ENCODE peak calls at places on chromosome 10, in five cellular contexts. One of them, this sample, is unnamed. For H3K4me1 and H3K9me3, the result is how much of the 10 kb centered on the place peaks cover.

GRCh38 chr10:68876919-68877250 is 24.2 kb upstream of the DDX50 start:
- DNase-seq in heart left ventricle: no peak
- DNase-seq in cardiac muscle cell: no peak
- DNase-seq in endothelial cell of umbilical vein: no peak
- DNase-seq in gastrocnemius medialis: no peak
- DNase-seq in this sample: no peak

GRCh38 chr10:100878291-100878910 is 34.4 kb upstream of the SLF2 start:
- DNase-seq in endothelial cell of umbilical vein: peak
- DNase-seq in heart left ventricle: no peak
- DNase-seq in cardiac muscle cell: peak
- DNase-seq in gastrocnemius medialis: no peak
- DNase-seq in this sample: peak

GRCh38 chr10:113177936-113178335 is 227.9 kb downstream of the TCF7L2 start:
- DNase-seq in endothelial cell of umbilical vein: no peak
- DNase-seq in cardiac muscle cell: no peak
- DNase-seq in gastrocnemius medialis: no peak
- DNase-seq in heart left ventricle: no peak
- DNase-seq in this sample: no peak

GRCh38 chr10:49282879-49283321 is 16.1 kb upstream of the C10orf71 start:
- DNase-seq in endothelial cell of umbilical vein: no peak
- DNase-seq in gastrocnemius medialis: peak
- DNase-seq in heart left ventricle: no peak
- DNase-seq in cardiac muscle cell: no peak
- DNase-seq in this sample: peak

GRCh38 chr10:119421887-119422684 is 120.4 kb downstream of the RGS10 start:
- DNase-seq in cardiac muscle cell: peak
- DNase-seq in heart left ventricle: peak
- DNase-seq in gastrocnemius medialis: peak
- DNase-seq in endothelial cell of umbilical vein: no peak
- DNase-seq in this sample: peak

GRCh38 chr10:102237711-102238252 is 3.5 kb downstream of the PITX3 start:
- DNase-seq in gastrocnemius medialis: no peak
- DNase-seq in heart left ventricle: no peak
- DNase-seq in cardiac muscle cell: no peak
- DNase-seq in endothelial cell of umbilical vein: no peak
- DNase-seq in this sample: peak

GRCh38 chr10:306654-307185 is 171.5 kb downstream of the ZMYND11 start:
- DNase-seq in gastrocnemius medialis: no peak
- DNase-seq in cardiac muscle cell: no peak
- DNase-seq in heart left ventricle: no peak
- DNase-seq in endothelial cell of umbilical vein: no peak
- DNase-seq in this sample: peak

GRCh38 chr10:20858292-20859124 is 38.6 kb downstream of the NEBL start:
- DNase-seq in gastrocnemius medialis: no peak
- DNase-seq in cardiac muscle cell: peak
- DNase-seq in heart left ventricle: no peak
- DNase-seq in endothelial cell of umbilical vein: peak
- DNase-seq in this sample: no peak

GRCh38 chr10:124026337-124026939 is 67.0 kb downstream of the CHST15 start:
- DNase-seq in heart left ventricle: peak
- DNase-seq in cardiac muscle cell: no peak
- DNase-seq in gastrocnemius medialis: no peak
- DNase-seq in endothelial cell of umbilical vein: no peak
- DNase-seq in this sample: no peak

GRCh38 chr10:124704428-124704805 is 39.8 kb downstream of the FAM53B start:
- DNase-seq in heart left ventricle: no peak
- DNase-seq in gastrocnemius medialis: no peak
- DNase-seq in cardiac muscle cell: no peak
- DNase-seq in endothelial cell of umbilical vein: no peak
- DNase-seq in this sample: no peak

GRCh38 chr10:62171791-62172190 is 96.9 kb downstream of the RTKN2 start:
- DNase-seq in heart left ventricle: no peak
- DNase-seq in cardiac muscle cell: no peak
- DNase-seq in gastrocnemius medialis: no peak
- DNase-seq in endothelial cell of umbilical vein: peak
- DNase-seq in this sample: no peak

GRCh38 chr10:132574783-132575319 is 37.3 kb downstream of the INPP5A start:
- DNase-seq in gastrocnemius medialis: no peak
- DNase-seq in cardiac muscle cell: peak
- DNase-seq in endothelial cell of umbilical vein: no peak
- DNase-seq in heart left ventricle: no peak
- DNase-seq in this sample: peak

GRCh38 chr10:109894516-109894915 is 28.8 kb downstream of the XPNPEP1 start:
- DNase-seq in endothelial cell of umbilical vein: peak
- DNase-seq in gastrocnemius medialis: peak
- DNase-seq in cardiac muscle cell: peak
- DNase-seq in heart left ventricle: peak
- DNase-seq in this sample: no peak

GRCh38 chr10:14327535-14327934 is 3.2 kb downstream of the FRMD4A start:
- DNase-seq in heart left ventricle: no peak
- DNase-seq in cardiac muscle cell: no peak
- DNase-seq in gastrocnemius medialis: no peak
- DNase-seq in endothelial cell of umbilical vein: peak
- DNase-seq in this sample: no peak

GRCh38 chr10:51023611-51024010 is 50.7 kb upstream of the PRKG1 start:
- DNase-seq in heart left ventricle: no peak
- DNase-seq in cardiac muscle cell: no peak
- DNase-seq in endothelial cell of umbilical vein: no peak
- DNase-seq in gastrocnemius medialis: no peak
- DNase-seq in this sample: no peak

GRCh38 chr10:31871266-31871887 is 57.3 kb downstream of the ARHGAP12 start:
- DNase-seq in cardiac muscle cell: no peak
- DNase-seq in gastrocnemius medialis: no peak
- DNase-seq in heart left ventricle: no peak
- DNase-seq in endothelial cell of umbilical vein: no peak
- DNase-seq in this sample: peak

GRCh38 chr10:22810643-22811254 is 96.4 kb upstream of the PIP4K2A start:
- DNase-seq in endothelial cell of umbilical vein: no peak
- DNase-seq in gastrocnemius medialis: no peak
- DNase-seq in cardiac muscle cell: no peak
- DNase-seq in heart left ventricle: no peak
- DNase-seq in this sample: no peak

GRCh38 chr10:30166929-30167328 is 107.5 kb upstream of the JCAD start:
- DNase-seq in cardiac muscle cell: no peak
- DNase-seq in gastrocnemius medialis: no peak
- DNase-seq in endothelial cell of umbilical vein: no peak
- DNase-seq in heart left ventricle: no peak
- DNase-seq in this sample: no peak

GRCh38 chr10:127296696-127297095 is 100.3 kb upstream of the INSYN2A start:
- DNase-seq in heart left ventricle: no peak
- DNase-seq in endothelial cell of umbilical vein: no peak
- DNase-seq in gastrocnemius medialis: no peak
- DNase-seq in cardiac muscle cell: no peak
- DNase-seq in this sample: no peak

GRCh38 chr10:101145750-101146391 is 14.8 kb downstream of the TLX1 start:
- DNase-seq in gastrocnemius medialis: no peak
- DNase-seq in cardiac muscle cell: no peak
- DNase-seq in endothelial cell of umbilical vein: no peak
- DNase-seq in heart left ventricle: no peak
- DNase-seq in this sample: no peak

GRCh38 chr10:14556285-14556956 is 218.3 kb downstream of the FAM107B start:
- DNase-seq in cardiac muscle cell: no peak
- DNase-seq in heart left ventricle: no peak
- DNase-seq in endothelial cell of umbilical vein: peak
- DNase-seq in gastrocnemius medialis: no peak
- DNase-seq in this sample: peak

GRCh38 chr10:118991326-118991725 is 38.2 kb upstream of the NANOS1 start:
- DNase-seq in cardiac muscle cell: no peak
- DNase-seq in heart left ventricle: no peak
- DNase-seq in gastrocnemius medialis: no peak
- DNase-seq in endothelial cell of umbilical vein: no peak
- DNase-seq in this sample: no peak

GRCh38 chr10:117432866-117433265 is 57.6 kb upstream of the PDZD8 start:
- DNase-seq in heart left ventricle: no peak
- DNase-seq in endothelial cell of umbilical vein: no peak
- DNase-seq in gastrocnemius medialis: no peak
- DNase-seq in cardiac muscle cell: no peak
- DNase-seq in this sample: no peak

GRCh38 chr10:121598261-121599249 is at the start of gene FGFR2:
- DNase-seq in endothelial cell of umbilical vein: peak
- DNase-seq in heart left ventricle: peak
- DNase-seq in gastrocnemius medialis: peak
- DNase-seq in cardiac muscle cell: peak
- DNase-seq in this sample: peak
- H3K27ac ChIP-seq in endothelial cell of umbilical vein: no peak
- H3K27ac ChIP-seq in heart left ventricle: no peak
- H3K27ac ChIP-seq in gastrocnemius medialis: no peak
- H3K27ac ChIP-seq in cardiac muscle cell: peak
- H3K27ac ChIP-seq in this sample: peak

DNA sequence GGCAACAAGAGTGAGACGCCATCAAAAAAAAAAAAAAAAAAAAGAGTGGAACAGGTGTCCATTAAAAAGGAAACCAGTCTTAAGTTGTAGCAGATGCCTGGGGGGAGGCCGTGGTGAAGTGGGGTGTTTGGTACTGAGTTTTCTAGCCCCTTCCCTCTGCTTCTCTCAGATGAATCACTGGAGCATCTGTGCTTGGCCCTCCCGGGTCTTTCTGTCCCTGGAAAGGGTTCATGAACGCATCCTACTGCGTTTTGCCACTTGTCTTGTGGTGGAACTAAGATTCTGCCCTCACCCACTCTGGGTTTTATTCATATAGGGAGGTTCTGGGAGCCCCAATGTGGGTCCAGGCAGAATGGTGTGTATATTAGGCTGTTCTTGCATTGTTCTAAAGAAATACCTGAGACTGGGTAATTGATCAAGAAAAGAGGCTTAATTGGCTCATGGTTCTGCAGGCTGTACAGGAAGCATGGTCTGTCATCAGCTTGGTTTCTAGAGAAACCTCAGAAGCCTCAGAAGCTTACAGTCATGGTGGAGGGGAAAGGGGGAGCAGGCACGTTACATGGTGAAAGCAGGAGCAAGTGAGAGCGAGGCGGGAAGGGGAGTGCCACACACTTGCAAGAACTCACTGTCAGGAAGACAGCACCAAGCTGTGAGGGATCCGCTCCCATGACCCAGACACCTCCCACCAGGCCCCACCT is 63.5 kb downstream of the CAMK1D start:
- DNase-seq in cardiac muscle cell: no peak
- DNase-seq in gastrocnemius medialis: no peak
- DNase-seq in endothelial cell of umbilical vein: no peak
- DNase-seq in heart left ventricle: no peak
- DNase-seq in this sample: peak
- H3K4me1 ChIP-seq in cardiac muscle cell: under half
- H3K4me1 ChIP-seq in gastrocnemius medialis: under half
- H3K4me1 ChIP-seq in endothelial cell of umbilical vein: under half
- H3K4me1 ChIP-seq in heart left ventricle: under half
- H3K4me1 ChIP-seq in this sample: under half

GRCh38 chr10:94632954-94633353 is 50.6 kb upstream of the CYP2C18 start:
- DNase-seq in cardiac muscle cell: no peak
- DNase-seq in endothelial cell of umbilical vein: no peak
- DNase-seq in heart left ventricle: no peak
- DNase-seq in gastrocnemius medialis: no peak
- DNase-seq in this sample: no peak
- H3K9me3 ChIP-seq in cardiac muscle cell: under half
- H3K9me3 ChIP-seq in endothelial cell of umbilical vein: under half
- H3K9me3 ChIP-seq in heart left ventricle: under half
- H3K9me3 ChIP-seq in gastrocnemius medialis: under half
- H3K9me3 ChIP-seq in this sample: under half

DNA sequence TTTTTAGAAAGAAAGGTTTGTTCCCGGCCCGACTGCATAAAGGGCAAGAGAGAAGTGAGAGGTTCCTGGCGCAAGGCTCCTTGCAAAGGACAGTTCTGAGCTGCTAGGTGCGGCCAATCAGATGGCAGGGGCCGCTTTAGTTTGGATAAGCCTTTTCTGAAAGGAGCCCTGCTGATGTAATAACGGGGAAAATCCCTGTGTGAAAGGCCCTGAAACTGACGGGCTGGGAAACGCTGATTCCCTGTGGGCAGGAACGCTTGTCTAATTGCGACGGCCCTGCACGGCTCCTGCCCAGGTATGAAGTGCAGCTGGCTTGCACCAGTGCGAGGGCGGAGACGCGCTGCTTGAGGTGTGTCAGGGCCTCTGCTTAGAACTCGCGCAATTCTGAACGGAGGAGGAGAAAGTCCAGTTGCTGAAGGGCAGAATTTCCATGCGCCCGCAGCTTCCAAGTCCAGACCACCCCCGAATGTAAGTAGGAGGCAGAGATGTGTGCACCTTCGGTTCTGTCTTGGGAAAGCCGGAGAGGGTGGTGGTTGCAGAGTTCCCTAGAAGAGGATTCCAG is 30.5 kb downstream of the TACC2 start:
- DNase-seq in cardiac muscle cell: no peak
- DNase-seq in gastrocnemius medialis: peak
- DNase-seq in endothelial cell of umbilical vein: no peak
- DNase-seq in heart left ventricle: peak
- DNase-seq in this sample: peak
- H3K27ac ChIP-seq in cardiac muscle cell: no peak
- H3K27ac ChIP-seq in gastrocnemius medialis: peak
- H3K27ac ChIP-seq in endothelial cell of umbilical vein: no peak
- H3K27ac ChIP-seq in heart left ventricle: peak
- H3K27ac ChIP-seq in this sample: no peak

GRCh38 chr10:120732643-120733313 is 118.4 kb upstream of the WDR11 start:
- DNase-seq in cardiac muscle cell: no peak
- DNase-seq in heart left ventricle: no peak
- DNase-seq in gastrocnemius medialis: no peak
- DNase-seq in endothelial cell of umbilical vein: peak
- DNase-seq in this sample: peak
- H3K4me1 ChIP-seq in cardiac muscle cell: under half
- H3K4me1 ChIP-seq in heart left ventricle: under half
- H3K4me1 ChIP-seq in gastrocnemius medialis: under half
- H3K4me1 ChIP-seq in endothelial cell of umbilical vein: under half
- H3K4me1 ChIP-seq in this sample: under half

DNA sequence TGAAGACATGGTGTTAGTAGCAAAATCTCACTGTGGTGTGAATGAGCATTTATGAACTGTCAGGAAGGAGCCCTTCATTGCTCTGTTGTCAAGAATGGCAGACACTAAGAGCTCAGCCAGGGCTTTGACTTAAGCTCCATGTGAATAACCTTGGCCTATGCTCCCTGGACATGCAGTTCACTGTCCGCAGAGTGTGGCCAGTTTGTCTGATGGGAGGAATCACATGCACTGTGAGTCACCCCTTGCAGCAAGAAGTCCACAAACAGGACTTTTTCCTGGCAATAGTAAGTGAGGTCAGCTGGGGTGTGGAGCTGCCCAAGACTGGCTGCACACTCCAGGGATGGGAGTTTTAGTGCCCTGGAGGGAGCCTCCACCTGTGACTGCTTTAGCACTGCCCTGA is 49.5 kb downstream of the ZNF37A start:
- DNase-seq in endothelial cell of umbilical vein: no peak
- DNase-seq in cardiac muscle cell: no peak
- DNase-seq in heart left ventricle: no peak
- DNase-seq in gastrocnemius medialis: no peak
- DNase-seq in this sample: no peak
- H3K9me3 ChIP-seq in endothelial cell of umbilical vein: under half
- H3K9me3 ChIP-seq in cardiac muscle cell: under half
- H3K9me3 ChIP-seq in heart left ventricle: under half
- H3K9me3 ChIP-seq in gastrocnemius medialis: under half
- H3K9me3 ChIP-seq in this sample: under half

This sample was measured in SJCRH30.